ENCODE peak calls at places on chromosomes 16 and 17, in ten cellular contexts. E is HCT116, K is HAP-1, Q is pancreas, V is spleen, M is esophagus squamous epithelium, O is GM23248, U is uterus, W is mammary epithelial cell, T is PC-3. G is an unnamed sample.
A peak's percentile ranks its signal among the peaks of the same experiment; 100 is the strongest.

GRCh38 chr16:72210072-72210471 is 38.1 kb upstream of the PMFBP1 start:
- DNase-seq in E (no peak), K (no peak), Q (no peak), V (no peak), M (no peak), O (no peak), U (no peak), W (no peak), T (no peak), G (no peak)

GRCh38 chr17:6701719-6702118 is 11.4 kb downstream of the SLC13A5 start:
- DNase-seq in E (peak; percentile 33), K (peak; percentile 17), Q (no peak), V (no peak), M (no peak), O (peak; percentile 64), U (no peak), W (no peak), T (peak; percentile 48), G (peak; percentile 30)

GRCh38 chr17:10812674-10813073 is 8.8 kb upstream of the TMEM238L start:
- DNase-seq in E (no peak), K (no peak), Q (no peak), V (no peak), M (no peak), O (no peak), U (no peak), W (no peak), T (no peak), G (peak; percentile 92)

GRCh38 chr16:85347213-85347591 is 234.9 kb upstream of the CIBAR2 start:
- DNase-seq in E (no peak), K (no peak), Q (no peak), V (no peak), M (no peak), O (peak; percentile 39), U (no peak), W (no peak), T (no peak), G (no peak)

GRCh38 chr17:35404360-35404759 is 27.9 kb downstream of the SLFN12 start:
- DNase-seq in E (no peak), K (no peak), Q (no peak), V (no peak), M (no peak), O (no peak), U (no peak), W (peak; percentile 38), T (peak; percentile 39), G (no peak)

GRCh38 chr16:87129771-87130170 is 187.4 kb downstream of the C16orf95 start:
- DNase-seq in E (peak; percentile 29), K (no peak), Q (no peak), V (no peak), M (no peak), O (peak; percentile 29), U (no peak), W (peak; percentile 74), T (peak; percentile 63), G (no peak)

GRCh38 chr17:19630651-19631050 is 17.9 kb upstream of the ALDH3A2 start:
- DNase-seq in E (no peak), K (no peak), Q (no peak), V (no peak), M (no peak), O (no peak), U (no peak), W (no peak), T (peak; percentile 90), G (no peak)

GRCh38 chr17:44221072-44221861 is 1.8 kb upstream of the UBTF start:
- DNase-seq in E (no peak), K (peak; percentile 65), Q (peak; percentile 80), V (peak; percentile 93), M (no peak), O (peak; percentile 90), U (peak; percentile 72), W (peak; percentile 66), T (peak; percentile 77), G (peak; percentile 78)

GRCh38 chr16:84543931-84544776 is 39.7 kb upstream of the MEAK7 start:
- DNase-seq in E (no peak), K (no peak), Q (no peak), V (peak; percentile 76), M (no peak), O (peak; percentile 19), U (peak; percentile 32), W (no peak), T (no peak), G (peak; percentile 45)

GRCh38 chr17:32227910-32228309 is 37.7 kb upstream of the RHBDL3 start:
- DNase-seq in E (no peak), K (no peak), Q (no peak), V (no peak), M (no peak), O (no peak), U (no peak), W (no peak), T (no peak), G (no peak)

GRCh38 chr17:82292251-82293154 is 19.0 kb upstream of the CSNK1D start:
- DNase-seq in E (peak; percentile 99), K (peak; percentile 98), Q (peak; percentile 95), V (peak; percentile 96), M (peak; percentile 81), O (peak; percentile 99), U (peak; percentile 97), W (peak; percentile 96), T (peak; percentile 98), G (peak; percentile 95)

GRCh38 chr17:82291582-82292250 is 18.2 kb upstream of the CSNK1D start:
- DNase-seq in E (no peak), K (no peak), Q (no peak), V (no peak), M (no peak), O (no peak), U (no peak), W (no peak), T (no peak), G (no peak)

GRCh38 chr17:82295472-82295814 is 21.9 kb upstream of the CSNK1D start:
- DNase-seq in E (no peak), K (no peak), Q (no peak), V (no peak), M (no peak), O (no peak), U (no peak), W (no peak), T (no peak), G (no peak)

GRCh38 chr17:82296511-82297279 is 20.7 kb downstream of the CD7 start:
- DNase-seq in E (no peak), K (no peak), Q (no peak), V (no peak), M (no peak), O (no peak), U (peak; percentile 55), W (peak; percentile 23), T (peak; percentile 26), G (peak; percentile 52)

DNA sequence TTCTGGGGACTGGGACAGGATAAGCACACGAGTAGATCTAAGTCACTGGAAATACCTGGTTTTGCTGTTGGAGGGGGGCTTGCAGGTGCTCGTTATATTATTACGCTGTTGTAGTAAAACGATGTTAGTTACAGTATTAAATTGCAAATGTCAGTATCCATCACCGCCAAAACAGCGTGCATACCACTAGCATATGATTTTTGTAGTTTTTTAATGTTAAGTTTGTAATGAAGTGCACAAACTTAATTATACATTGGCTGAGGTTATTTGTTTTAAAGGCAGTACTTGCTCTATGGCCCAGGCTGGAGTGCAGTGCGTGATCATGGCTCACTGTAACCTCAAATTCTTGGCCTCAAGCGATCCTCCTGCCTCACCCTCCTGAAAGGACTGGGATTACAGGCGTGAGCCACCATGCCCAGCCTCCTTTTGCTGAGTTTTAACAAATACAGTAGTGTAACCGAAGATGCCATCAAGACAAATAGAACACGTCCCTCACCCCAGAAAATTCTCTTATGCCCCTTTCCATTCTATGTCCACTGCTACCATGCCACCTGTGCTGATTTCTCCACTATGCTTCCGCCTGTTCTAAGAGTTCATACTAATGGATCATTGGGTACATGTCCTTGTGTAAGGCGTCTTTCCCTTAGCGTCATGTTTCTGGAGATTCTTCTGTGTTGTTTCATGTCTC is 20.7 kb upstream of the CSNK1D start:
- DNase-seq in E (no peak), K (no peak), Q (no peak), V (no peak), M (no peak), O (no peak), U (no peak), W (no peak), T (no peak), G (no peak)
- H3K4me1 ChIP-seq in E (peaks cover 62% of the 10 kb centered on the region), K (peaks cover 8% of the 10 kb centered on the region), Q (peaks cover 45% of the 10 kb centered on the region), V (peaks cover 50% of the 10 kb centered on the region), M (peaks cover 23% of the 10 kb centered on the region), O (peaks cover 17% of the 10 kb centered on the region), U (no peaks in the 10 kb centered on the region), W (peaks cover 39% of the 10 kb centered on the region), T (peaks cover 60% of the 10 kb centered on the region), G (peaks cover 21% of the 10 kb centered on the region)

DNA sequence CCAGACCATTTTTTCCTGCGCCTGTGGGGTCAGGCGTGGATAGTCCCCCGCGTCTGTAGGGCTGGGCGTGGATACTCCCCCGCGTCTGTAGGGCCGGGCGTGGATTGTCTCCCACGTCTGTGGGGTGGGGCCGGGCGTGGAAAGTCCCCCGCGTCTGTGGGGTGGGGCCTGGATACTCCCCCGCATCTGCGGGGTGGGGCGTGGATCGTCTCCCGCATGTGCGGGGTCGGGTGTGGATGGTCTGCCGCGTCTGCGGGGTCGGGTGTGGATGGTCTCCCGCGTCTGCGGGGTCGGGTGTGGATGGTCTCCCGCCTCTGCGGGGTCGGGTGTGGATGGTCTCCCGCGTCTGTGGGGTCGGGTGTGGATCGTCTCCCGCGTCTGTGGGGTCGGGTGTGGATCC is 3.1 kb downstream of the GNPTG start:
- DNase-seq in E (no peak), K (no peak), Q (no peak), V (no peak), M (no peak), O (no peak), U (no peak), W (no peak), T (no peak), G (no peak)
- H3K4me1 ChIP-seq in E (peaks cover 53% of the 10 kb centered on the region), K (peaks cover 4% of the 10 kb centered on the region), Q (peaks cover 21% of the 10 kb centered on the region), V (peaks cover 55% of the 10 kb centered on the region), M (peaks cover 12% of the 10 kb centered on the region), O (peaks cover 7% of the 10 kb centered on the region), U (peaks cover 7% of the 10 kb centered on the region), W (peaks cover 14% of the 10 kb centered on the region), T (peaks cover 9% of the 10 kb centered on the region), G (peaks cover 4% of the 10 kb centered on the region)

GRCh38 chr17:36727577-36727976 is 126.2 kb downstream of the MRM1 start:
- DNase-seq in E (no peak), K (no peak), Q (no peak), V (no peak), M (no peak), O (no peak), U (no peak), W (no peak), T (no peak), G (no peak)
- H3K4me1 ChIP-seq in E (no peaks in the 10 kb centered on the region), K (peaks cover 71% of the 10 kb centered on the region), Q (no peaks in the 10 kb centered on the region), V (peaks cover 9% of the 10 kb centered on the region), M (peaks cover 2% of the 10 kb centered on the region), O (no peaks in the 10 kb centered on the region), U (no peaks in the 10 kb centered on the region), W (no peaks in the 10 kb centered on the region), T (no peaks in the 10 kb centered on the region), G (no peaks in the 10 kb centered on the region)

GRCh38 chr17:71802663-71803062 is 318.2 kb upstream of the SOX9 start:
- DNase-seq in E (no peak), K (no peak), Q (peak; percentile 56), V (no peak), M (no peak), O (no peak), U (no peak), W (no peak), T (no peak), G (no peak)

GRCh38 chr17:71803656-71804284 is 317.1 kb upstream of the SOX9 start:
- DNase-seq in E (no peak), K (no peak), Q (peak; percentile 50), V (no peak), M (no peak), O (no peak), U (no peak), W (no peak), T (no peak), G (no peak)

GRCh38 chr17:71799657-71800056 is 321.2 kb upstream of the SOX9 start:
- DNase-seq in E (no peak), K (no peak), Q (no peak), V (no peak), M (no peak), O (no peak), U (no peak), W (no peak), T (no peak), G (no peak)

GRCh38 chr17:71801301-71801700 is 319.5 kb upstream of the SOX9 start:
- DNase-seq in E (no peak), K (no peak), Q (no peak), V (no peak), M (no peak), O (peak; percentile 80), U (no peak), W (no peak), T (no peak), G (no peak)
- H3K4me1 ChIP-seq in E (no peaks in the 10 kb centered on the region), K (no peaks in the 10 kb centered on the region), Q (peaks cover 36% of the 10 kb centered on the region), V (no peaks in the 10 kb centered on the region), M (no peaks in the 10 kb centered on the region), O (peaks cover 15% of the 10 kb centered on the region), U (no peaks in the 10 kb centered on the region), W (no peaks in the 10 kb centered on the region), T (no peaks in the 10 kb centered on the region), G (no peaks in the 10 kb centered on the region)